ENCODE peak calls at places on chromosomes 11 and 22, in four cellular contexts. V is Karpas-422, M is upper lobe of left lung, K is MM.1S. E is an unnamed sample. For H3K27me3, the result is how much of the 10 kb centered on the place peaks cover.

GRCh38 chr11:64599698-64600211 is 8.7 kb downstream of the SLC22A12 start:
- DNase-seq in V (no peak), M (no peak), K (no peak), E (no peak)

GRCh38 chr22:20437253-20438065 is at the start of gene SCARF2:
- DNase-seq in V (no peak), M (peak), K (no peak), E (no peak)

GRCh38 chr11:11579012-11579755 is 42.6 kb downstream of the GALNT18 start:
- DNase-seq in V (no peak), M (peak), K (no peak), E (no peak)

GRCh38 chr11:70112017-70112434 is 33.9 kb downstream of the ANO1 start:
- DNase-seq in V (no peak), M (no peak), K (no peak), E (peak)

GRCh38 chr11:64722141-64723050 is 601 bp downstream of the NRXN2 start:
- DNase-seq in V (no peak), M (peak), K (no peak), E (no peak)

GRCh38 chr11:2077061-2077802 is 62.0 kb downstream of the IGF2 start:
- DNase-seq in V (no peak), M (no peak), K (no peak), E (no peak)

GRCh38 chr11:68505596-68505995 is 45.0 kb downstream of the PPP6R3 start:
- DNase-seq in V (peak), M (no peak), K (no peak), E (no peak)

GRCh38 chr11:69637956-69638871 is 2.7 kb upstream of the CCND1 start:
- DNase-seq in V (no peak), M (peak), K (no peak), E (no peak)

GRCh38 chr11:123253223-123253622 is 58.2 kb upstream of the CLMP start:
- DNase-seq in V (peak), M (no peak), K (no peak), E (no peak)

GRCh38 chr11:121671276-121672168 is 218.8 kb upstream of the SORL1-AS1 start:
- DNase-seq in V (no peak), M (no peak), K (no peak), E (no peak)

GRCh38 chr11:100930185-100930778 is 199.3 kb downstream of the PGR start:
- DNase-seq in V (peak), M (no peak), K (peak), E (no peak)

GRCh38 chr11:109236188-109236587 is 185.8 kb upstream of the C11orf87 start:
- DNase-seq in V (no peak), M (no peak), K (no peak), E (no peak)

GRCh38 chr11:104221455-104221854 is 57.5 kb upstream of the PDGFD start:
- DNase-seq in V (no peak), M (no peak), K (no peak), E (no peak)

GRCh38 chr11:127330044-127330443 is 329.5 kb upstream of the KIRREL3 start:
- DNase-seq in V (no peak), M (no peak), K (no peak), E (no peak)

GRCh38 chr11:115430345-115430744 is 73.9 kb downstream of the CADM1 start:
- DNase-seq in V (no peak), M (no peak), K (no peak), E (no peak)

GRCh38 chr11:2090172-2091111 is 48.7 kb downstream of the IGF2 start:
- DNase-seq in V (no peak), M (peak), K (no peak), E (peak)

GRCh38 chr11:31711137-31711536 is 100.0 kb downstream of the PAX6 start:
- DNase-seq in V (no peak), M (no peak), K (no peak), E (no peak)

GRCh38 chr11:95563859-95564258 is 225.7 kb downstream of the FAM76B start:
- DNase-seq in V (no peak), M (no peak), K (no peak), E (no peak)

DNA sequence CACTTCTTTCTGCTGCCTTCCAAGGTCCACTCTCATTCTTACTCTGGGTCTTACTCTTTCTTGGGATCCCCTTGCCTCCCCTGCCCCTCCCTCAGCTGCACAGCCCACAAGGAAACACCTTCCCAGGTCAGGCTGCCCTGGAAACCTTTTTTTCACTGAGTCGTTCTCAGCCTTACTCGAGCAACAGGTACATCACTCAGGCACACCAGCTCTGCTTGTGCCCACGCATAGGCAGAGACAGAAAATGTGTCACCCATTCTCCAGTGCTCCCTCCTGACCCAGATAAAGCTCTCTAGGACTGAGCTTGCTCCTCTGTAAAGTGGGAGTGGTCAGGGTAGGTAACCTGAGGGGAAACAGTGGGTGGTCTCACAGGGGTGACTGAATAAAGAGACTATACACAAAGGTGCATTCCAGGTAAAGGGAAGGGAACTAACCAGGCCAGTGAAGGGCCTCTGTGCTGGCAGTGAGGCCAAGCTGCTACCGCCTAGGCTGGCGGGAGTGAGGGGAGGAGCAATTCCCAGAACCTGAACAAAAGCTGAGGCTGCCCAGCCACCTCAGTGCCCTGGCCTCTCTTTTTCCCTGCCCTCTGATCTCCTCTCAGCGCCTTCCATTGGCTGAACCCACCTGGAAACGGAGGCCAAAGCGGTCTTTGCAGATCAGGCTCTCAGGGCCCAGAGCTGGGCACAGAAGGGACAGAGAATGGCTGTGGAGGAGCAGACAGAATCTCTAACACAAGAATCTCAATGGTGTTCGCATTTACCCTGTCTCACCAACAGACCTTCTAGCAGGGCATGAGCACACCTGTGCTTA is 15.9 kb downstream of the PRG3 start:
- DNase-seq in V (no peak), M (no peak), K (no peak), E (no peak)
- H3K27me3 ChIP-seq in V (under half), M (under half), K (under half), E (under half)

GRCh38 chr22:22425783-22426624 is 82.5 kb downstream of the ZNF280B start:
- DNase-seq in V (no peak), M (no peak), K (no peak), E (no peak)
- H3K4me3 ChIP-seq in V (no peak), M (no peak), K (no peak), E (no peak)

GRCh38 chr11:13007702-13008435 is 1.2 kb upstream of the RASSF10 start:
- DNase-seq in V (no peak), M (no peak), K (no peak), E (no peak)
- H3K27ac ChIP-seq in V (no peak), M (no peak), K (no peak), E (peak)

GRCh38 chr11:131465746-131466145 is 95.3 kb downstream of the NTM start:
- DNase-seq in V (peak), M (no peak), K (no peak), E (no peak)
- H3K27me3 ChIP-seq in V (under half), M (under half), K (under half), E (under half)

GRCh38 chr22:41449321-41449720 is 2.7 kb upstream of the TOB2 start:
- DNase-seq in V (peak), M (no peak), K (no peak), E (no peak)
- H3K4me3 ChIP-seq in V (peak), M (no peak), K (no peak), E (no peak)

DNA sequence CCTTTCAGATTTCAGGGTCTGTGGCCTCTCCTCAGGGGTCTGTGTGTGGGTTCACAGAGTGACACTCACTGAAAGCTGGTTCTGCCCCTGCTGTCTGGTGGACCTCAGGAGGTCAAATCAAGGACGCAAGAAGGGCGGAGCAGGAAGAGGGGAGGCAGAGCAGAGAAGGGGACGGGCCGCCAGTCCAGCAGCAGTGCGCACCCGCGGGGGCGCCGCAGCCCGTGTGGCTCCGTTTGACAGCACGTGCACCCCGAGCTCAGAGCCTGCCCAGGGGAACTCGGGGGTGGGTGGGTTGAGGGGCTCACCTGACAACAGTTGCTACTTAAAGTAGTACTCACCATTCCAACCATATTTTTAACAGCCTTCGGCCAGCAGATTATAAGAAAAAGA is 71.4 kb upstream of the PITPNB start:
- DNase-seq in V (no peak), M (no peak), K (no peak), E (no peak)
- H3K27ac ChIP-seq in V (no peak), M (peak), K (no peak), E (no peak)

DNA sequence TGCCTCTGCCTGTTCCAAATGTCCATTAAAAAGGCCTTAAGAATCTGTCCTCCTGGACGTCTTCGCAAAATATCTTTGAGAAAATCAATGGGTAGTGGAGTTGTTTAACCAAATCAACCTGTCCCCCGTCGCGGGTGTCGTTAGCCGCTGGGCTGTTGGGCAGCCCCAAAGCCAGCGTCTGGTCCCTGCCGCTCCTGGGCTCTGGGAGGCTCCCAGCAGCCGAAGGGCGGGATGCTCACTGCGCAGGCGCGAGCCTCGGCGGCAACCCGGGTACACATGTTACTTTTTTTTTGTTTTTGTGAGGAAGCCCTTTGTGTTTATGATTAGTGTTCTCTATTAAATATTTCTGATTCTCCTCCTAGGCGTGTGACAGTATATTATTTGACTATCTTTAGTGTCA is 12.6 kb downstream of the MMP10 start:
- DNase-seq in V (no peak), M (peak), K (no peak), E (no peak)
- H3K27me3 ChIP-seq in V (under half), M (under half), K (under half), E (under half)

DNA sequence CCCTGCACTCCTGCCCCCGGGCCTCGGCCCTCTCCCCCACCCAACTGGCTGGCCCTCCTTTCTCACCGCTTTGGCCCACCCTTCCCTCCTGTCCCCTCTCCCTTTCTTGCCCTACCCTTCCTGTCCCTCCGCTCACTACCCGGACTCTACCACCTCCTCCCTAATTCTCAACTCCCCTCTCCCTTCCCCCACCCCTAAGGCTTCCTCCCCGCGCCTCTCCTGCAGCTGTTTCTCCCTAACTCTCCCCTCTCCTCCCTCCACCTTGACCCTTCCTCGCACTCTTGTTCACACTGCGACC is 416 bp downstream of the SLC15A3 start:
- DNase-seq in V (no peak), M (no peak), K (no peak), E (no peak)
- H3K4me3 ChIP-seq in V (peak), M (peak), K (peak), E (peak)

DNA sequence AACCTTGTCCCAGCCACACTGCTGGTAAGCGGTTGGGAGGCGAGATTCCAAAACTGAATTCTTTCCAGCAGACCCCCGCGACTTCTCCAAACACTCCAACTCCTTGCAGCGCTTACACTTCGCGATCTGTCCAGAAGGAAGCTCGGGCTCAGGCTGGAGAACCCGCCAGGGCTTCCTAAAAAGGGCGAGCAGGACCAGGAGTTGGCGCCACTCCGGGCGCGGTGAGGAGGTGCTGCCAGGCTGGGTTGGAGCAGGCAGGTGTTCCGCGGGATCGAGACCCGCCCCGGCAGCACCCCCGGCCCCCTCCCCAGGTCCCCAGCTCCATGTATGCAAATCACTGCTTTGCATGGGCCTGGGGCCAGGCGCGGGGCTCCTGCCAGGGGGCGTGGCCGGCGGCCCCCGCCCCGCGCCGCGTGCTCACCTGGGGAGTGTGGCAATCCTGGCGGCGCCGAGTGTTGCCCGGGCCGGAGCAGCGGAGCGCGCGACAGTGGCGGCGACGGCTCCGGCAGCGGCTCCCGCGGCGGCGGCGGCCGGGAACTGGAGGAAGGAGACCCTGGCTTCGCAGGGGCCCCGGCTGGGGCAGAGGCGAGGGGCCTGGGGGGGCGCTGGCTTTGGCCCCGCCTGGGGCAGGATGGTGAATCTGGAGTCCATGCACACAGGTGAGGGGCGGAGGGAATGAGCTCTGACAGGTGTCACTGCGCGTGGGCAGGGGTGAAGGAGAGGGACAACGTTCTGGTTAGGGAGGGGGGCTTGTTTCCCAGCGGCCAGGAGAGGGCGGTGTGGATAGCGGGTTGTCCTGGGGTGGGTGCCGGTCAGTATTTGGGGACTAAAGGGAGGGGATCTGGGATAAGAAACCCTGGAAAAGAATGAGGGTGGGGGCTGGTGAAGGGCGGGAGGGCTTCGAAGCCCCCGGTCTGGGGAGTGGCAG is at the start of gene POU2F3:
- DNase-seq in V (no peak), M (peak), K (no peak), E (peak)
- H3K27ac ChIP-seq in V (no peak), M (no peak), K (no peak), E (peak)

E was measured in breast epithelium.